ENCODE peak calls at places on chromosomes 5 and 9, in six cellular contexts. C is mesendoderm, O is neuronal stem cell, W is IMR-90, H is H9, N is H1. A is an unnamed sample.

GRCh38 chr9:126589349-126589748 is 24.4 kb upstream of the LMX1B start:
- DNase-seq in C (no peak), O (no peak), W (no peak), H (no peak), N (no peak), A (no peak)

GRCh38 chr5:122126711-122127385 is 2.5 kb upstream of the ZNF474 start:
- DNase-seq in C (no peak), O (no peak), W (peak), H (no peak), N (no peak), A (no peak)

GRCh38 chr9:136103651-136104487 is 8.8 kb upstream of the NACC2 start:
- DNase-seq in C (no peak), O (no peak), W (no peak), H (peak), N (peak), A (no peak)

GRCh38 chr9:121434946-121435345 is 64.7 kb downstream of the GGTA1 start:
- DNase-seq in C (no peak), O (no peak), W (peak), H (no peak), N (no peak), A (peak)

GRCh38 chr5:171965740-171966139 is 40.7 kb downstream of the FBXW11 start:
- DNase-seq in C (peak), O (no peak), W (no peak), H (no peak), N (no peak), A (no peak)

GRCh38 chr9:74742792-74743389 is 144.8 kb downstream of the TRPM6 start:
- DNase-seq in C (peak), O (peak), W (peak), H (peak), N (no peak), A (peak)

GRCh38 chr9:37650873-37651768 is at the start of gene FRMPD1:
- DNase-seq in C (peak), O (no peak), W (peak), H (peak), N (peak), A (peak)

GRCh38 chr9:3527653-3527960 is 1.8 kb upstream of the RFX3 start:
- DNase-seq in C (no peak), O (no peak), W (no peak), H (no peak), N (no peak), A (peak)

GRCh38 chr9:130138791-130139190 is 33.4 kb upstream of the NCS1 start:
- DNase-seq in C (no peak), O (no peak), W (peak), H (no peak), N (no peak), A (peak)

GRCh38 chr5:31556461-31556860 is 24.4 kb downstream of the C5orf22 start:
- DNase-seq in C (no peak), O (no peak), W (peak), H (no peak), N (no peak), A (no peak)

GRCh38 chr9:112020680-112021596 is 124.3 kb downstream of the UGCG start:
- DNase-seq in C (no peak), O (no peak), W (peak), H (no peak), N (no peak), A (peak)

GRCh38 chr5:65808261-65808741 is 86.3 kb downstream of the NLN start:
- DNase-seq in C (no peak), O (no peak), W (peak), H (no peak), N (no peak), A (no peak)

GRCh38 chr5:72241346-72242003 is 78.6 kb downstream of the MRPS27 start:
- DNase-seq in C (no peak), O (no peak), W (no peak), H (no peak), N (no peak), A (no peak)

GRCh38 chr5:137164536-137164935 is 334.6 kb downstream of the SPOCK1 start:
- DNase-seq in C (no peak), O (no peak), W (no peak), H (no peak), N (no peak), A (no peak)

GRCh38 chr5:127492854-127493738 is 24.3 kb upstream of the PRRC1 start:
- DNase-seq in C (peak), O (peak), W (peak), H (no peak), N (no peak), A (peak)

GRCh38 chr9:100375677-100376076 is 22.9 kb upstream of the TEX10 start:
- DNase-seq in C (no peak), O (no peak), W (no peak), H (peak), N (no peak), A (no peak)

GRCh38 chr5:37208883-37209808 is 40.0 kb downstream of the CPLANE1 start:
- DNase-seq in C (no peak), O (no peak), W (peak), H (no peak), N (no peak), A (no peak)

GRCh38 chr5:151298465-151298864 is 5.1 kb downstream of the SLC36A3 start:
- DNase-seq in C (no peak), O (no peak), W (no peak), H (no peak), N (no peak), A (peak)

GRCh38 chr5:80960531-80961375 is 590 bp downstream of the RASGRF2 start:
- DNase-seq in C (peak), O (peak), W (peak), H (peak), N (peak), A (peak)

GRCh38 chr9:38162332-38162985 is 93.4 kb upstream of the SHB start:
- DNase-seq in C (no peak), O (no peak), W (no peak), H (no peak), N (no peak), A (no peak)

GRCh38 chr9:99294850-99295461 is 72.9 kb downstream of the SEC61B start:
- DNase-seq in C (peak), O (no peak), W (no peak), H (no peak), N (no peak), A (peak)

GRCh38 chr9:126861707-126862460 is 1.4 kb downstream of the ZBTB34 start:
- DNase-seq in C (peak), O (no peak), W (peak), H (no peak), N (no peak), A (peak)

GRCh38 chr9:136711751-136712689 is at the start of gene DIPK1B:
- DNase-seq in C (peak), O (peak), W (no peak), H (peak), N (peak), A (no peak)

GRCh38 chr9:120652902-120653301 is 61.4 kb downstream of the MEGF9 start:
- DNase-seq in C (no peak), O (no peak), W (no peak), H (no peak), N (no peak), A (no peak)

GRCh38 chr9:75903785-75904360 is 13.4 kb downstream of the PCSK5 start:
- DNase-seq in C (peak), O (no peak), W (peak), H (no peak), N (no peak), A (no peak)

GRCh38 chr9:114894801-114895433 is 35.5 kb downstream of the TNFSF8 start:
- DNase-seq in C (peak), O (no peak), W (peak), H (peak), N (no peak), A (peak)

GRCh38 chr5:103847060-103847459 is 284.5 kb upstream of the NUDT12 start:
- DNase-seq in C (no peak), O (no peak), W (peak), H (no peak), N (no peak), A (no peak)

GRCh38 chr5:10675177-10675700 is 85.8 kb downstream of the DAP start:
- DNase-seq in C (no peak), O (no peak), W (no peak), H (no peak), N (no peak), A (no peak)

GRCh38 chr5:124790895-124791732 is 44.7 kb upstream of the ZNF608 start:
- DNase-seq in C (no peak), O (no peak), W (peak), H (no peak), N (no peak), A (peak)

GRCh38 chr5:142013734-142014495 is 1.1 kb upstream of the GNPDA1 start:
- DNase-seq in C (no peak), O (no peak), W (peak), H (no peak), N (no peak), A (peak)

GRCh38 chr5:173320259-173320658 is 8.0 kb downstream of the STC2 start:
- DNase-seq in C (no peak), O (no peak), W (no peak), H (no peak), N (no peak), A (no peak)

GRCh38 chr9:5231212-5231611 is at the start of gene INSL4:
- DNase-seq in C (no peak), O (no peak), W (peak), H (no peak), N (no peak), A (no peak)

GRCh38 chr5:138033916-138034315 is 1.0 kb upstream of the FAM13B start:
- DNase-seq in C (peak), O (no peak), W (peak), H (no peak), N (no peak), A (peak)

GRCh38 chr5:57939771-57940170 is 457.2 kb upstream of the ACTBL2 start:
- DNase-seq in C (no peak), O (no peak), W (no peak), H (no peak), N (no peak), A (no peak)

GRCh38 chr5:57937501-57937900 is 454.9 kb upstream of the ACTBL2 start:
- DNase-seq in C (no peak), O (no peak), W (peak), H (no peak), N (no peak), A (no peak)

GRCh38 chr5:57940879-57941278 is 458.3 kb upstream of the ACTBL2 start:
- DNase-seq in C (no peak), O (no peak), W (no peak), H (no peak), N (no peak), A (no peak)

GRCh38 chr5:57939335-57939734 is 456.7 kb upstream of the ACTBL2 start:
- DNase-seq in C (no peak), O (no peak), W (no peak), H (no peak), N (no peak), A (no peak)

DNA sequence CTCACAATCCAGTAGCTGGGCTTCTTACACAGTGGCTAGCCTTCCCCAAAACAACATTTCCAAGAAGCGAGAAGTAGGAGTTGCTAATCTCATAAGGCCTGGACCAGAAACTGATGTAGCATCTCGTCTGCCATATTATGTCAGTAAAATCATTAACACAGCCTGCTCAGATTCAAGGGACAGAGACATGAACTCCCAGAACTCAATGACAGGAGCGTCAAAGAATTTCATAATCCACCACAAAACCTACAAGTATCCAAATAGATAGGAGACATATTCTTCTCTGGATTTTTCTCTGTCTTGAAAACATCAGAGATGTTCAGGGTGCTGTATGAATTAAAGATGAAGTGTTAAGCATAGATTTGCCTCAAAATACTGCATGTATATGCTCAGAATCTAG is 457.6 kb upstream of the ACTBL2 start:
- DNase-seq in C (no peak), O (no peak), W (no peak), H (no peak), N (no peak), A (no peak)
- H3K27ac ChIP-seq in C (no peak), O (no peak), W (no peak), H (no peak), N (no peak), A (no peak)

DNA sequence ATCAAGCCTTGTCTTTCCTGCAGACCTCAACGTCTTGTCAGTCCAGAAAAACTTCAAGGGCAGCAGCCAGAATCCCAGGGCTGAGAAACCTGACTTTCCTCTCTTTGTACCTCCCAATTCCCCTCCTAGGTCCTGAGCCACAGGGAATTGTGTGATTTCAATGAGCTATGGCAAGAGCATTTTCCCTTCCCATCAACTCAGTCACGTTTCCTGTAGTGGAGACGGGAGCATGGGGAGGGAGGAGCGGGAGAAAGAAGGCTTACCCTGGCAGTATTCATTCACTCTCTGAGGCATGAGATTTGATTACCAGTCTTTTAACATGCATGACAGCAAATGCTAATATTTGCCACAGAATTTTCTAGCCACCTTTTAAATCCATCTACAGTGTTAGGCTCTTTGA is 109.4 kb upstream of the TBCA start:
- DNase-seq in C (no peak), O (no peak), W (no peak), H (no peak), N (no peak), A (no peak)
- H2BK15ac ChIP-seq in C (no peak), O (no peak), W (no peak), H (no peak), N (no peak), A (no peak)

GRCh38 chr5:167730656-167731055 is 560.8 kb upstream of the WWC1 start:
- DNase-seq in C (no peak), O (no peak), W (no peak), H (no peak), N (no peak), A (no peak)
- H3K27ac ChIP-seq in C (no peak), O (no peak), W (no peak), H (no peak), N (no peak), A (peak)

GRCh38 chr9:79671558-79671957 is 99.8 kb downstream of the TLE4 start:
- DNase-seq in C (no peak), O (no peak), W (peak), H (no peak), N (no peak), A (peak)

GRCh38 chr9:79667716-79668458 is 96.1 kb downstream of the TLE4 start:
- DNase-seq in C (no peak), O (no peak), W (no peak), H (no peak), N (no peak), A (no peak)

GRCh38 chr9:79672236-79672635 is 100.5 kb downstream of the TLE4 start:
- DNase-seq in C (no peak), O (no peak), W (no peak), H (no peak), N (no peak), A (no peak)

GRCh38 chr9:79672891-79673290 is 101.1 kb downstream of the TLE4 start:
- DNase-seq in C (no peak), O (no peak), W (no peak), H (no peak), N (no peak), A (no peak)

GRCh38 chr9:79670269-79670961 is 98.7 kb downstream of the TLE4 start:
- DNase-seq in C (no peak), O (no peak), W (peak), H (no peak), N (no peak), A (no peak)
- H2BK15ac ChIP-seq in C (no peak), O (no peak), W (peak), H (no peak), N (no peak), A (no peak)

GRCh38 chr5:95895771-95896170 is 65.9 kb downstream of the ELL2 start:
- DNase-seq in C (no peak), O (peak), W (no peak), H (peak), N (no peak), A (no peak)

GRCh38 chr5:95892784-95893354 is 68.8 kb downstream of the ELL2 start:
- DNase-seq in C (peak), O (no peak), W (no peak), H (peak), N (no peak), A (peak)

GRCh38 chr5:95895223-95895622 is 66.4 kb downstream of the ELL2 start:
- DNase-seq in C (no peak), O (peak), W (no peak), H (no peak), N (no peak), A (no peak)

GRCh38 chr5:95887977-95888376 is 65.5 kb upstream of the GLRX start:
- DNase-seq in C (no peak), O (no peak), W (no peak), H (no peak), N (no peak), A (no peak)

GRCh38 chr5:95891499-95891898 is 69.0 kb upstream of the GLRX start:
- DNase-seq in C (no peak), O (no peak), W (no peak), H (no peak), N (no peak), A (no peak)
- H3K27ac ChIP-seq in C (no peak), O (no peak), W (peak), H (no peak), N (no peak), A (no peak)

GRCh38 chr9:19440376-19440775 is 31.6 kb downstream of the ACER2 start:
- DNase-seq in C (no peak), O (no peak), W (no peak), H (no peak), N (no peak), A (no peak)
- H2BK15ac ChIP-seq in C (no peak), O (no peak), W (no peak), H (no peak), N (no peak), A (no peak)

GRCh38 chr9:72150172-72150571 is 932 bp downstream of the GDA start:
- DNase-seq in C (no peak), O (no peak), W (no peak), H (no peak), N (no peak), A (no peak)
- H3K27ac ChIP-seq in C (no peak), O (no peak), W (no peak), H (no peak), N (no peak), A (no peak)